ENCODE peak calls at places on chromosome 1, in four cellular contexts. L is NCI-H1694; P is stimulated activated CD4-positive, alpha-beta T cell treated with anti-CD3 and anti-CD28 coated beads, Interleukin-15, amount 100 ng/mL, for 24 hours; Y is GM03348. W is an unnamed sample.

GRCh38 chr1:206700445-206701036 is 15.8 kb downstream of the MAPKAPK2 start:
- DNase-seq in L (peak; percentile 65), P (no peak), Y (no peak), W (no peak)

GRCh38 chr1:5968161-5968736 is 24.0 kb downstream of the NPHP4 start:
- DNase-seq in L (no peak), P (no peak), Y (no peak), W (no peak)

GRCh38 chr1:192986110-192986747 is 72.9 kb downstream of the UCHL5 start:
- DNase-seq in L (no peak), P (peak; percentile 66), Y (no peak), W (peak; percentile 94)

GRCh38 chr1:245516178-245516829 is 361.5 kb downstream of the KIF26B start:
- DNase-seq in L (no peak), P (no peak), Y (no peak), W (peak; percentile 37)

GRCh38 chr1:43688594-43689000 is 18.7 kb upstream of the ST3GAL3 start:
- DNase-seq in L (no peak), P (no peak), Y (peak; percentile 87), W (no peak)

GRCh38 chr1:236795757-236796719 is 946 bp downstream of the MTR start:
- DNase-seq in L (no peak), P (peak; percentile 81), Y (peak; percentile 16), W (peak; percentile 74)

GRCh38 chr1:225911207-225912130 is 12.6 kb downstream of the PYCR2 start:
- DNase-seq in L (no peak), P (peak; percentile 77), Y (peak; percentile 90), W (peak; percentile 24)

GRCh38 chr1:201320168-201320842 is 37.0 kb downstream of the PKP1 start:
- DNase-seq in L (no peak), P (no peak), Y (no peak), W (no peak)

GRCh38 chr1:54329337-54329954 is 76.7 kb downstream of the SSBP3 start:
- DNase-seq in L (no peak), P (no peak), Y (no peak), W (no peak)

GRCh38 chr1:239274242-239274830 is 112.0 kb upstream of the CHRM3 start:
- DNase-seq in L (no peak), P (no peak), Y (no peak), W (no peak)

GRCh38 chr1:92709738-92710137 is 75.2 kb downstream of the EVI5 start:
- DNase-seq in L (no peak), P (peak; percentile 8), Y (peak; percentile 24), W (peak; percentile 53)

GRCh38 chr1:242405947-242406346 is 118.5 kb downstream of the PLD5 start:
- DNase-seq in L (no peak), P (no peak), Y (no peak), W (no peak)

GRCh38 chr1:76299036-76299435 is 224.5 kb downstream of the ST6GALNAC3 start:
- DNase-seq in L (no peak), P (no peak), Y (no peak), W (no peak)

GRCh38 chr1:217089239-217090014 is 366.2 kb upstream of the ESRRG start:
- DNase-seq in L (peak; percentile 13), P (no peak), Y (peak; percentile 20), W (no peak)

GRCh38 chr1:72282271-72282656 is at the start of gene NEGR1:
- DNase-seq in L (peak; percentile 65), P (peak; percentile 11), Y (peak; percentile 81), W (peak; percentile 59)

GRCh38 chr1:235597867-235598553 is 51.6 kb downstream of the GNG4 start:
- DNase-seq in L (no peak), P (no peak), Y (peak; percentile 72), W (peak; percentile 40)

GRCh38 chr1:63674238-63674864 is 81.1 kb downstream of the PGM1 start:
- DNase-seq in L (no peak), P (peak; percentile 14), Y (peak; percentile 89), W (peak; percentile 58)

GRCh38 chr1:31857863-31858262 is 42.0 kb upstream of the SPOCD1 start:
- DNase-seq in L (no peak), P (no peak), Y (no peak), W (no peak)

GRCh38 chr1:197799271-197799670 is 24.0 kb upstream of the DENND1B start:
- DNase-seq in L (no peak), P (no peak), Y (peak; percentile 85), W (no peak)

GRCh38 chr1:91891486-91891885 is 5.5 kb upstream of the TGFBR3 start:
- DNase-seq in L (no peak), P (no peak), Y (peak; percentile 47), W (no peak)

GRCh38 chr1:201141418-201141817 is 12.9 kb downstream of the TMEM9 start:
- DNase-seq in L (no peak), P (no peak), Y (no peak), W (no peak)

GRCh38 chr1:109530457-109531204 is 9.0 kb upstream of the GPR61 start:
- DNase-seq in L (peak; percentile 91), P (no peak), Y (no peak), W (no peak)

GRCh38 chr1:29576510-29576909 is 340.2 kb downstream of the PTPRU start:
- DNase-seq in L (no peak), P (no peak), Y (no peak), W (no peak)

GRCh38 chr1:91846007-91846620 is 39.8 kb downstream of the TGFBR3 start:
- DNase-seq in L (peak; percentile 58), P (no peak), Y (no peak), W (peak; percentile 87)

GRCh38 chr1:2795926-2796325 is 5.6 kb downstream of the TTC34 start:
- DNase-seq in L (no peak), P (no peak), Y (no peak), W (no peak)

GRCh38 chr1:42953182-42954180 is 5.2 kb downstream of the SLC2A1 start:
- DNase-seq in L (no peak), P (no peak), Y (no peak), W (no peak)

GRCh38 chr1:5822266-5822665 is 170.0 kb downstream of the NPHP4 start:
- DNase-seq in L (no peak), P (no peak), Y (no peak), W (no peak)

GRCh38 chr1:27418326-27418761 is 25.9 kb downstream of the GPR3 start:
- DNase-seq in L (no peak), P (peak; percentile 78), Y (peak; percentile 92), W (no peak)

GRCh38 chr1:18948913-18949688 is 7.4 kb downstream of the IFFO2 start:
- DNase-seq in L (no peak), P (no peak), Y (peak; percentile 84), W (no peak)

W was measured in OCI-M1.